ENCODE peak calls at places on chromosomes 12 and 14, in four cellular contexts. A is GM23248, Z is right atrium auricular region, E is left ventricle myocardium inferior. F is an unnamed sample.
A peak's percentile ranks its signal among the peaks of the same experiment; 100 is the strongest.

GRCh38 chr14:76346391-76347160 is 29.4 kb upstream of the ESRRB start:
- DNase-seq in Z (no peak), A (no peak), E (no peak), F (no peak)

GRCh38 chr12:43805149-43805856 is 814 bp downstream of the TWF1 start:
- DNase-seq in Z (no peak), A (no peak), E (no peak), F (peak; percentile 16)

GRCh38 chr14:71709076-71709475 is 223.2 kb upstream of the RGS6 start:
- DNase-seq in A (no peak), E (no peak), Z (no peak), F (no peak)

GRCh38 chr14:50697659-50698290 is 29.7 kb upstream of the SAV1 start:
- DNase-seq in E (no peak), A (no peak), Z (no peak), F (no peak)

GRCh38 chr12:12482150-12482761 is 80.4 kb downstream of the DUSP16 start:
- DNase-seq in A (no peak), E (no peak), Z (no peak), F (no peak)

GRCh38 chr12:7806863-7807487 is 17.8 kb downstream of the NANOG start:
- DNase-seq in A (peak; percentile 74), E (peak; percentile 40), Z (peak; percentile 68), F (peak; percentile 80)

GRCh38 chr12:120529641-120530314 is 820 bp upstream of the COQ5 start:
- DNase-seq in A (peak; percentile 72), E (no peak), Z (no peak), F (peak; percentile 74)

GRCh38 chr12:2372735-2373134 is 319.9 kb downstream of the CACNA1C start:
- DNase-seq in A (no peak), Z (no peak), E (peak; percentile 66), F (no peak)

GRCh38 chr14:101132588-101132987 is 229.1 kb upstream of the RTL1 start:
- DNase-seq in E (no peak), Z (no peak), A (no peak), F (peak; percentile 23)

GRCh38 chr14:39107624-39108023 is 4.6 kb upstream of the SEC23A start:
- DNase-seq in A (peak; percentile 70), E (no peak), Z (no peak), F (peak; percentile 63)

GRCh38 chr12:71216725-71217579 is 59.2 kb upstream of the TSPAN8 start:
- DNase-seq in E (no peak), Z (no peak), A (peak; percentile 38), F (no peak)

GRCh38 chr14:29301571-29301970 is 535.0 kb downstream of the FOXG1 start:
- DNase-seq in E (no peak), A (peak; percentile 27), Z (no peak), F (no peak)

GRCh38 chr14:72792051-72792788 is 101.7 kb downstream of the DPF3 start:
- DNase-seq in Z (no peak), A (no peak), E (peak; percentile 75), F (no peak)

GRCh38 chr14:73003688-73004087 is 23.2 kb downstream of the ZFYVE1 start:
- DNase-seq in A (no peak), Z (no peak), E (peak; percentile 23), F (no peak)

GRCh38 chr12:31236998-31237637 is 88.8 kb downstream of the SINHCAF start:
- DNase-seq in A (no peak), E (no peak), Z (peak; percentile 28), F (no peak)

GRCh38 chr14:104937161-104937560 is 12.5 kb downstream of the PLD4 start:
- DNase-seq in E (no peak), Z (no peak), A (no peak), F (no peak)

DNA sequence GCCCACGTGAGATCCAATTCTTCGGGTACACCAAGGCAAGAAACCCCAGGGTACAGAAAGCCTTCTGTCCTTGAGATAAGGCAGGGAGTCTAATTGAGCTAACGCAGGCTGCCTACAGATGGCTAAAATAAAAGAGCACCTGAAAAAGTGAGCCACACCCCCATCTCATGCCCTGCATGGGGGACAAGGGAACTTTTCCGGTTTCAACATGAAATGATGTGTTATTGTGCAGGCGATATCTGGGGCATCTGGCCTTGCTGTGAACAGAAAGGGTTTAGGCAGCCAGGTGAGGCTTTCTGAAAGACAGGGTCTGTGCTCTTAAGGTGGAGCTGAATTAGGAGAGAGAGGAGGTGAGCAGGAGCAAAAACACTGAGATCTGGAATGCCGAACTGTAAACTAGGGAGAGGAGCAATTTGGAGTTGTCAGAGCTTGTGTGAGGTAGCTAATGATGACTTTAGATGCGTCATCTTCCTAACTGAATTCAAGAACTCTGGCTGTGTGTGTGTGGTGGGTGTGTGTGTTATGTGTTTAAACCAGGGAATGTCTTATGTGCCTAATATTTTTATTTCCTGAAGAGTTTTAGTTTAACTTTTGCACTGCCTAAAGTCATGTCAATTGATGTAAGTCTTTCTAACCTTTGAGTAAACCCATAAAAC is 20.1 kb upstream of the LDHB start:
- DNase-seq in E (no peak), A (no peak), Z (no peak), F (no peak)
- H3K4me3 ChIP-seq in E (no peak overlapping the region), A (no peak overlapping the region), Z (no peak overlapping the region), F (no peak overlapping the region)

DNA sequence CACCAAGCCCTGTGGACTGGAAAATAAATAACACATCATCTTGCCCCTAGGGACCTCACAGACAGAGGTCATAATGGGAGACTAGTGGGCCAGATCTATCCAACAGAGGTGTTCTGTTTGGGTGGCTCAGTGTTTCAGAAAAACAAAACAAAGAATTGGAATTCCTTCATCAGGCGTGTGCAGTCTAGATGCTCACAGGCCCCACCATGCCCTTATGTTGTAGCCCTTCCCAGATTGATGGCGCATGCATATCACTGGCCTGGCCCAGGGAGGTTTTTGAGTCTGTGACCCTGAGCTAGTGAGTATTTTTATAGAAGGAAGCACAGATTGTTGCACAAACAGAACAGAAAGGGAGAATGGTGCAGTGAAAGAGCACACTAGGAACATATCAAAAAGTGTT is 859.6 kb downstream of the BCL11B start:
- DNase-seq in A (no peak), E (no peak), Z (no peak), F (no peak)
- H3K36me3 ChIP-seq in A (no peaks in the 10 kb centered on the region), E (no peaks in the 10 kb centered on the region), Z (no peaks in the 10 kb centered on the region), F (no peaks in the 10 kb centered on the region)

DNA sequence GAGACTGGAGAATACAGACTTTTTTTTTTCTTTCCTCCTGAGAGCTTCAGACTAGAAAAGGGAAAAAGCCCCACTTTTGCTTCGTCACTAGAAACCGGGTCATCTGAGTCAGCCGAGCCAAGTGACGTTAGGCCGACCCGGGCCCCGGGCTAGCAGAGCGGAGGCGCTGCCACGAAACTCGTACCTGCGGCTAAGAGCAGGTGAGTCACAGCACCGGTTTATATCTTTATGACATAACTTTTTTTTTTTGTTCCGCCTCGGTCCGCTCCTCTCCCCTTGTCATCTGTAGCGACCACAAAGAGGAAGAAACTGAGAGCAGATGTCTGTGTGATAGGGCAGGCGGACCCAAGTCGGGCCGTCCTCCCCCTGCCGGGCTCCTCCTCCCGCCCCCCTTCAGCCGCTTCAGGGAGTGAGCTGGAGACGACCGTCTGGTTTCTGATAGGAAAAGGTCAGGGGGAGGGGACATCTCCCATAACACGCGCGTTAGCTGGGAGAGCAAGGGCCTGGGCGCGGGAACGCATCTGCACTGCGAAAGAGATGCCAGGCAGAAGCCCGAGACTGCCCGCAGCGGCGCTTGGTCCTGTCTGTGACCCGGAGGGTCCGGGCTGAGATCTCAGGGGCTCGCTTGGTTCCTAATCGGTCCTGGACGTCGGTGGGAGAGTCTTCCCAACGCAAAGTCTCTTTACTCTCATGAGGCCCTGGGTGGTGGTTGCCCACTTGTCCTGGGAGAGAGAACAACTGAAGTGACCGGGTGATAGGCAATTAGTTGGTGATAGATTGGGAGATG is 573 bp downstream of the TTC6 start:
- DNase-seq in Z (no peak), E (no peak), A (peak; percentile 53), F (peak; percentile 90)
- H3K27me3 ChIP-seq in Z (peaks cover 70% of the 10 kb centered on the region), E (peaks cover 100% of the 10 kb centered on the region), A (peaks cover 74% of the 10 kb centered on the region), F (peaks cover 97% of the 10 kb centered on the region)

GRCh38 chr14:106506901-106507305 is 980.5 kb downstream of the TMEM121 start:
- DNase-seq in Z (no peak), E (no peak), A (no peak), F (no peak)

GRCh38 chr14:106509795-106510194 is 983.4 kb downstream of the TMEM121 start:
- DNase-seq in Z (no peak), A (no peak), E (no peak), F (no peak)

GRCh38 chr14:106508216-106508615 is 981.8 kb downstream of the TMEM121 start:
- DNase-seq in Z (no peak), A (no peak), E (no peak), F (no peak)

GRCh38 chr14:106509176-106509575 is 982.8 kb downstream of the TMEM121 start:
- DNase-seq in E (no peak), Z (no peak), A (no peak), F (no peak)

GRCh38 chr14:106507354-106507753 is 981.0 kb downstream of the TMEM121 start:
- DNase-seq in A (no peak), Z (no peak), E (no peak), F (no peak)
- H3K4me3 ChIP-seq in A (no peak overlapping the region), Z (no peak overlapping the region), E (no peak overlapping the region), F (no peak overlapping the region)